ENCODE peak calls at places on chromosome 22, in nine cellular contexts. N is thoracic aorta, A is endothelial cell, I is GM12865, G is chondrocyte, O is astrocyte of the spinal cord, H is glutamatergic neuron, P is transverse colon, Q is fibroblast of villous mesenchyme. D is an unnamed sample.

GRCh38 chr22:45934659-45935341 is 42.2 kb downstream of the WNT7B start:
- DNase-seq in G (no peak), Q (peak), H (no peak), O (peak), I (no peak), N (peak), A (no peak), P (no peak), D (no peak)

GRCh38 chr22:50567721-50568252 is 5.1 kb upstream of the SYCE3 start:
- DNase-seq in I (no peak), A (no peak), G (no peak), O (no peak), H (no peak), P (peak), Q (no peak), N (no peak), D (no peak)

GRCh38 chr22:47168900-47169800 is 406.7 kb downstream of the TBC1D22A start:
- DNase-seq in H (peak), A (no peak), I (no peak), Q (peak), N (no peak), O (no peak), G (peak), P (peak), D (no peak)

GRCh38 chr22:50184004-50184461 is 1.7 kb upstream of the TRABD start:
- DNase-seq in Q (peak), N (no peak), O (peak), G (no peak), H (no peak), A (no peak), P (peak), I (no peak), D (no peak)

GRCh38 chr22:44594951-44595350 is 96.9 kb upstream of the RTL6 start:
- DNase-seq in I (no peak), O (no peak), G (no peak), P (no peak), N (no peak), A (no peak), Q (no peak), H (no peak), D (no peak)

GRCh38 chr22:44402196-44403111 is 89.7 kb upstream of the SHISAL1 start:
- DNase-seq in G (peak), Q (no peak), I (no peak), O (no peak), H (no peak), P (no peak), A (no peak), N (no peak), D (no peak)

GRCh38 chr22:44311855-44312170 is 938 bp downstream of the SHISAL1 start:
- DNase-seq in N (no peak), H (no peak), A (no peak), O (peak), I (no peak), G (no peak), Q (peak), P (no peak), D (no peak)

GRCh38 chr22:47443836-47444745 is 681.6 kb downstream of the TBC1D22A start:
- DNase-seq in O (no peak), Q (no peak), H (no peak), G (no peak), N (no peak), P (no peak), I (no peak), A (no peak), D (no peak)

GRCh38 chr22:44521326-44521725 is 23.3 kb upstream of the RTL6 start:
- DNase-seq in P (no peak), Q (no peak), I (no peak), A (no peak), H (no peak), N (no peak), O (no peak), G (no peak), D (no peak)

GRCh38 chr22:26887456-26887855 is 230.1 kb downstream of the MIAT start:
- DNase-seq in Q (peak), G (no peak), O (peak), H (no peak), P (no peak), A (no peak), N (no peak), I (no peak), D (no peak)

GRCh38 chr22:18063311-18063710 is 14.5 kb upstream of the PEX26 start:
- DNase-seq in H (no peak), I (no peak), Q (no peak), O (no peak), P (no peak), A (no peak), N (no peak), G (peak), D (no peak)

GRCh38 chr22:18066181-18066859 is 11.5 kb upstream of the PEX26 start:
- DNase-seq in H (no peak), I (peak), N (no peak), A (no peak), Q (no peak), P (peak), O (no peak), G (peak), D (no peak)

GRCh38 chr22:18067121-18067520 is 10.7 kb upstream of the PEX26 start:
- DNase-seq in A (no peak), I (no peak), H (no peak), O (no peak), N (no peak), Q (no peak), G (peak), P (no peak), D (no peak)

GRCh38 chr22:18064636-18065035 is 13.2 kb upstream of the PEX26 start:
- DNase-seq in N (no peak), G (peak), H (no peak), I (no peak), P (no peak), Q (no peak), O (no peak), A (no peak), D (no peak)

DNA sequence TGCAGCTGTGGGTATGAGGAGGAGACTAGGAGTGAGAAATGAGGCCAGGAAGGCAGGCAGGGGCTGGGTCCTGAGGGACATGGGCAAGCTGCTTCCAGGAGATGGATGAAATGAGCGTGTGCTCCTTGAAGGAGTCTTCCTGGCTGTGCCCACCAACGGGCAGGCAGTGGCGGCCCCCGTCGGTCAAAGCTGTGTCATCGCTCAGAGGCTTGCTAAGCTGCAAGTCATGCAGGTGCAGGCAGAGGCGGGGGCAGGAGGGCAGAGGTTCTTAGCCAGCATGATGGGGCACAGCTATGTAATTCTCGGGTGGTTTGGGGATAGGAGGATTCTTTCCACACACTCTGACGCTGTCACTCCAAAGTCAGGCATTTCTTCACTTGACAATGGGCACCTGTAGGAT is 12.5 kb upstream of the PEX26 start:
- DNase-seq in A (no peak), P (no peak), N (no peak), I (no peak), H (no peak), Q (no peak), O (no peak), G (peak), D (no peak)
- TF ChIP-seq CTCF in A (no peak), P (no peak), N (no peak), I (no peak), H (no peak), Q (no peak), O (no peak), G (peak), D (no peak)

DNA sequence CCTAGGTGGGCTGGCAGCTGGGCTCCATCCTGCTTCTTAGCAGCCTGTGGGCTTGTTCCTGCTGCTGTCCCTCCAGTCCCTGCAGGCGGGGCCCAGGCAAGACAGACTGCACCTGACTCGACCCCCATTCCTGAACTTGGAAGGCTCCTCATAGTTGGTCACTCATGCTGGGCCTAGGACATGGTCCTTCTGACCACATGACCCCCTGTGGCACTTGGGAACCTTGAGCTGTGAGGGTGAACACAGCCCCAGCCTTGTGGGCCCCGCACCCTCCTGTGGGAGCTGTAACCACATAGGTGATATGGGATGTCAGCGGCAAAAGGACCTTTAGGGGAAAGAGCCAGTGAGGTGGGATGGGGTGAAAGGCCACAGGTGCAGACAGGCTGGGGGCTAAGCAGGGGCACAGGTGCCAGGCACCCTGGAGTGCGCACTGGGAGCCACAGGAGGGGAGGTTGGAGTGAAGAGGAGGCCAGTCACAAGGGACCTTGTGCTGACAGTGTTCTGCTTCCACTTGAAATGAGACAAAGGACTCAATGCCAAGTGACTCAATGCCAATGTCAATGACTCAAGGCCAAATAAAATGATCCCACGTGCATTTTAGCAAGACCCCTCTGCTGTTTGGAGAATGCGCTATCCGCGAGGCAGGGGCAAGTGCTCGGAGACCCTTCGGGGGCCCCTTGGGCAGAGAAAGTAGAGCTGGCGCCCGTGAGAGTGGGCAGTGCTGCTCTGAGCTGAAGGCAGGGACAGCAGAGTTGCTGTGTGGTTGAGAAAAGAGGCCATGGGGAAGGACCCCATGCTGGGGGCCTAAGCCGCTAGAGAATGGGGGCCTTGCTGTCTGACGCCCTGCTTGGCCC is 90.7 kb downstream of the MORC2 start:
- DNase-seq in P (no peak), G (peak), O (no peak), H (no peak), A (no peak), Q (no peak), N (no peak), I (no peak), D (no peak)
- TF ChIP-seq CTCF in P (no peak), G (no peak), O (no peak), H (no peak), A (no peak), Q (no peak), N (no peak), I (no peak), D (no peak)

GRCh38 chr22:23891726-23892125 is 2.5 kb upstream of the MIF start:
- DNase-seq in Q (no peak), O (no peak), P (no peak), H (no peak), G (no peak), A (no peak), N (no peak), I (no peak), D (no peak)

GRCh38 chr22:23892626-23893445 is 1.3 kb upstream of the MIF start:
- DNase-seq in H (no peak), G (no peak), Q (no peak), A (no peak), P (no peak), N (no peak), I (no peak), O (no peak), D (no peak)

GRCh38 chr22:23889620-23890019 is 4.6 kb upstream of the MIF start:
- DNase-seq in A (no peak), P (no peak), G (no peak), I (no peak), O (no peak), N (no peak), H (no peak), Q (no peak), D (no peak)

GRCh38 chr22:23892130-23892529 is 2.1 kb upstream of the MIF start:
- DNase-seq in G (no peak), Q (no peak), O (no peak), I (no peak), A (no peak), N (no peak), H (no peak), P (no peak), D (no peak)

GRCh38 chr22:23888615-23889401 is 5.4 kb upstream of the MIF start:
- DNase-seq in H (no peak), I (no peak), P (no peak), A (no peak), G (no peak), Q (peak), N (no peak), O (peak), D (no peak)
- TF ChIP-seq CTCF in H (no peak), I (no peak), P (no peak), A (no peak), G (peak), Q (peak), N (no peak), O (no peak), D (no peak)

GRCh38 chr22:31944700-31945477 is 554 bp downstream of the YWHAH start:
- DNase-seq in A (peak), Q (no peak), O (peak), H (peak), N (no peak), P (peak), I (peak), G (peak), D (no peak)
- TF ChIP-seq CTCF in A (no peak), Q (peak), O (peak), H (no peak), N (no peak), P (no peak), I (no peak), G (peak), D (no peak)

GRCh38 chr22:30424471-30425326 is 869 bp upstream of the MTFP1 start:
- DNase-seq in N (no peak), A (no peak), I (peak), O (no peak), P (peak), Q (no peak), H (no peak), G (no peak), D (no peak)
- TF ChIP-seq CTCF in N (no peak), A (no peak), I (peak), O (no peak), P (no peak), Q (no peak), H (no peak), G (no peak), D (no peak)

DNA sequence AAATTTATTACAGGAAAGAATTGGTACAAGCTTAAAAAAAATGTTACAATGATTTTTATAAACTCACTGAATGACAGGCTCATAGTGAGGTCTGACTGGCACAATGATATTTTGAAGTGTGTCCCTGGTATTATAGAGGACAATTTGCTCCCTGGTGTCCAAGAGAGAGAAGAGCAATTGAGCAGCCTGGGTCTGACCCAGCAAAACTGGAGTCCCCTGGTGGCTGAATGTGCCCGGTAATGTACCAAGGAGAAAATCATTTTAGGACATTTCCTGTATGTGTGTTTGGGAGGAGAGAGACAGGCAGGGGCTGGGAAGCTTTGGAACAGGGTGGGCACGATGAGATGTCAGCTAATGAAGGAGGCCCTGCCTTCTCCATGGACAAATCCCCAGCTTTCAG is 125.3 kb downstream of the APOL5 start:
- DNase-seq in P (no peak), Q (peak), G (no peak), H (peak), N (no peak), I (peak), A (peak), O (peak), D (no peak)
- TF ChIP-seq CTCF in P (peak), Q (peak), G (peak), H (peak), N (peak), I (peak), A (peak), O (peak), D (no peak)

DNA sequence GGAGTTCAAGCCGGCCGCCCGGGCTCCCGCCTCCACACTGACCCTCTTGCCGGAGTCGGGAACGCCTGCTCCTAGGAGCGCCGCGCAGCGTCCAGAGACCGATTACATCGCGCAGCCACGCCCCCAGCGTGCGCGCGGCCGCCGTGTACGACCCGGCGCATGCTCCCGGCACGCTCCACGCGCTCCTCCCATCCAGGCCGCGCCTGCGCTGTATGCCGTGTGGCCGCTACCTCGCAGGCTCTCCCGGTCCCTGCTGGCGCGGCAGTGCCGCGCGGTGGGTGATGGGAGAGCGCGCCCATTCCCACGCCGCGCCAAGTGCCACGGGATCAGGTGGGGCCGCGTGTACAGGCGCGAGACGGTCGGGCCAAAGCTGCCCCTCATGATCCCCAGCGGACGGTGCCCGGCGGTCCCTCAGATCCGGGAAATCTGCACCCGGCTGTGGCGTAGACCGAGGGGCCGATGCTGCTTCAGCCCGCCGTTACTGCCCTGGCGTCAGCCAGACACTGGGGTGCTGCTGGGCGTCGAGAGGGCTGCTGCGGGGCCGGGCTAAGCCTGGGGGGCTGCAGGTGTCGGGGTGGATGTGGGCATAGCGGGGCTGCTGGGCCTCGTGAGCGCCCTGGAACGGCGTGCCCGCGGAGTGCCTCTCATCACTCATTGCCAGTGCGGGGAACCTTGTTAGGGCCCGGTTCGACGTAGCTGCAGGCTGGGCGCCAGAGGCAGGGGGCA is at the start of the genes GNB1L and RTL10:
- DNase-seq in N (peak), I (peak), Q (peak), H (peak), A (peak), G (peak), P (peak), O (peak), D (peak)
- TF ChIP-seq CTCF in N (peak), I (peak), Q (no peak), H (no peak), A (no peak), G (peak), P (no peak), O (peak), D (no peak)

DNA sequence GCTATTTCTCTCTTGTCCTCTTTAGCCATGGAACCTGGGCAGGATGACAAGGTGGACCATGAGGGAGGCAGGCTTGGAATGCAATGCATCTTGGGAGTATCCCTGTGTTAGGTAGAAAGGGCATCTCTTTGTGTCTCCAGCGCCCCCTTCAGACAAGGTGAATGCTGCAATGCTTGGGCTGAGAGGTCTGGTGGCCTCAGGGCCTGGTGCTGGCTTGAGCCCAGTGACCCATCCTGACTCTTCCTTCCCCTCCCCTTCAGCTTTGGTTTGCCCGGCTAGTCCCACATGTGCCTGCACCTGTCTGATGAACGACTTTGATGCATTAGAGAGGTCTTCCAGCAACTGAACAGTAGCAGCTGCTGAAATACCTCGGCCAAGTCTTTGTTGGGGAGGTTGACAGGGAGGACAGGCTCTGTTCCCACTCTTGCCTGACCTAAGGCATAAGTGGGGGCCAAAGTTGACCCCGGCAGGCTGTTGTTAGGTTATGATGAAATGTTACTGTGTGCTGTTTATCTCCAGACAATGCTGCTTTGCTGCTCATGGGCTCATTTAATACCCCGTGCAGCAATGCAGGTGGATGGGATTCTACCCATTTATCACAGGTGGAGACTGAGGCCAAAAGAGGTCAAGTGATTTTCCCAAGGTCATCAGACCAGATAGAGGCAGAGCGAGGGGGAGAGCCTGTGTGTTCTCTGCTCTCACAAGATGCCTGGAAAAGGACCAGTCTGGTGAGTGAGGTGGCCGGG is 22.5 kb downstream of the MYO18B start:
- DNase-seq in N (no peak), Q (no peak), O (no peak), H (no peak), A (no peak), P (no peak), G (no peak), I (no peak), D (no peak)
- TF ChIP-seq CTCF in N (no peak), Q (no peak), O (no peak), H (no peak), A (no peak), P (no peak), G (peak), I (no peak), D (no peak)

GRCh38 chr22:31176923-31177322 is 16.9 kb downstream of the RNF185 start:
- DNase-seq in I (no peak), H (no peak), A (no peak), P (no peak), O (no peak), G (no peak), Q (no peak), N (no peak), D (no peak)
- TF ChIP-seq CTCF in I (no peak), H (no peak), A (no peak), P (no peak), O (no peak), G (no peak), Q (no peak), N (no peak), D (no peak)

D was measured in natural killer cell.